ENCODE peak calls at places on chromosomes 7 and 10, in seven cellular contexts. One of them, this sample, is unnamed.

GRCh38 chr7:150435390-150436073 is 14.9 kb upstream of the GIMAP8 start:
- DNase-seq in IMR-90: no peak
- DNase-seq in mesendoderm: no peak
- DNase-seq in mesenchymal stem cell: no peak
- DNase-seq in H9: no peak
- DNase-seq in H1: no peak
- DNase-seq in trophoblast cell: no peak
- DNase-seq in this sample: no peak

GRCh38 chr10:44864042-44864436 is 47.1 kb upstream of the TMEM72 start:
- DNase-seq in IMR-90: no peak
- DNase-seq in mesendoderm: peak
- DNase-seq in mesenchymal stem cell: peak
- DNase-seq in H9: peak
- DNase-seq in H1: no peak
- DNase-seq in trophoblast cell: peak
- DNase-seq in this sample: peak

GRCh38 chr7:95950698-95951097 is 178.3 kb downstream of the DYNC1I1 start:
- DNase-seq in IMR-90: no peak
- DNase-seq in mesendoderm: no peak
- DNase-seq in mesenchymal stem cell: no peak
- DNase-seq in H9: no peak
- DNase-seq in H1: no peak
- DNase-seq in trophoblast cell: no peak
- DNase-seq in this sample: no peak

GRCh38 chr7:29866490-29866930 is 60.2 kb downstream of the WIPF3 start:
- DNase-seq in IMR-90: peak
- DNase-seq in mesendoderm: no peak
- DNase-seq in mesenchymal stem cell: no peak
- DNase-seq in H9: no peak
- DNase-seq in H1: no peak
- DNase-seq in trophoblast cell: no peak
- DNase-seq in this sample: no peak

GRCh38 chr7:65269150-65269856 is 104.4 kb upstream of the ZNF92 start:
- DNase-seq in IMR-90: peak
- DNase-seq in mesendoderm: peak
- DNase-seq in mesenchymal stem cell: peak
- DNase-seq in H9: peak
- DNase-seq in H1: peak
- DNase-seq in trophoblast cell: no peak
- DNase-seq in this sample: peak

GRCh38 chr10:119209050-119209735 is 1.8 kb downstream of the GRK5 start:
- DNase-seq in IMR-90: peak
- DNase-seq in mesendoderm: peak
- DNase-seq in mesenchymal stem cell: peak
- DNase-seq in H9: peak
- DNase-seq in H1: no peak
- DNase-seq in trophoblast cell: peak
- DNase-seq in this sample: peak

GRCh38 chr10:10196701-10197100 is 821.0 kb upstream of the CELF2 start:
- DNase-seq in IMR-90: no peak
- DNase-seq in mesendoderm: no peak
- DNase-seq in mesenchymal stem cell: no peak
- DNase-seq in H9: no peak
- DNase-seq in H1: no peak
- DNase-seq in trophoblast cell: no peak
- DNase-seq in this sample: no peak

GRCh38 chr10:129136074-129136473 is 331.0 kb upstream of the MGMT start:
- DNase-seq in IMR-90: no peak
- DNase-seq in mesendoderm: no peak
- DNase-seq in mesenchymal stem cell: no peak
- DNase-seq in H9: no peak
- DNase-seq in H1: no peak
- DNase-seq in trophoblast cell: no peak
- DNase-seq in this sample: no peak

GRCh38 chr7:134446446-134446845 is 12.5 kb downstream of the AKR1B1 start:
- DNase-seq in IMR-90: no peak
- DNase-seq in mesendoderm: no peak
- DNase-seq in mesenchymal stem cell: no peak
- DNase-seq in H9: no peak
- DNase-seq in H1: no peak
- DNase-seq in trophoblast cell: no peak
- DNase-seq in this sample: no peak

GRCh38 chr10:124827474-124827873 is 25.9 kb downstream of the ABRAXAS2 start:
- DNase-seq in IMR-90: peak
- DNase-seq in mesendoderm: peak
- DNase-seq in mesenchymal stem cell: peak
- DNase-seq in H9: no peak
- DNase-seq in H1: no peak
- DNase-seq in trophoblast cell: no peak
- DNase-seq in this sample: no peak

GRCh38 chr7:90346326-90347125 is at the start of gene GTPBP10:
- DNase-seq in IMR-90: peak
- DNase-seq in mesendoderm: peak
- DNase-seq in mesenchymal stem cell: peak
- DNase-seq in H9: peak
- DNase-seq in H1: peak
- DNase-seq in trophoblast cell: peak
- DNase-seq in this sample: peak

GRCh38 chr10:58807631-58808024 is 295.0 kb downstream of the BICC1 start:
- DNase-seq in IMR-90: peak
- DNase-seq in mesendoderm: no peak
- DNase-seq in mesenchymal stem cell: no peak
- DNase-seq in H9: no peak
- DNase-seq in H1: no peak
- DNase-seq in trophoblast cell: no peak
- DNase-seq in this sample: no peak

GRCh38 chr10:78557433-78557925 is 511.3 kb upstream of the ZMIZ1 start:
- DNase-seq in IMR-90: no peak
- DNase-seq in mesendoderm: no peak
- DNase-seq in mesenchymal stem cell: no peak
- DNase-seq in H9: no peak
- DNase-seq in H1: no peak
- DNase-seq in trophoblast cell: no peak
- DNase-seq in this sample: no peak

GRCh38 chr7:149866817-149867447 is 6.8 kb upstream of the ATP6V0E2 start:
- DNase-seq in IMR-90: peak
- DNase-seq in mesendoderm: no peak
- DNase-seq in mesenchymal stem cell: no peak
- DNase-seq in H9: no peak
- DNase-seq in H1: no peak
- DNase-seq in trophoblast cell: no peak
- DNase-seq in this sample: no peak

GRCh38 chr7:67105382-67105781 is 108.7 kb downstream of the TYW1 start:
- DNase-seq in IMR-90: peak
- DNase-seq in mesendoderm: no peak
- DNase-seq in mesenchymal stem cell: peak
- DNase-seq in H9: no peak
- DNase-seq in H1: no peak
- DNase-seq in trophoblast cell: no peak
- DNase-seq in this sample: no peak

GRCh38 chr7:31123317-31123716 is 71.2 kb downstream of the ADCYAP1R1 start:
- DNase-seq in IMR-90: no peak
- DNase-seq in mesendoderm: no peak
- DNase-seq in mesenchymal stem cell: no peak
- DNase-seq in H9: peak
- DNase-seq in H1: no peak
- DNase-seq in trophoblast cell: no peak
- DNase-seq in this sample: no peak

GRCh38 chr10:83991986-83992753 is 147.1 kb upstream of the GHITM start:
- DNase-seq in IMR-90: no peak
- DNase-seq in mesendoderm: peak
- DNase-seq in mesenchymal stem cell: peak
- DNase-seq in H9: peak
- DNase-seq in H1: peak
- DNase-seq in trophoblast cell: no peak
- DNase-seq in this sample: peak

GRCh38 chr10:78543749-78544446 is 510.2 kb downstream of the RPS24 start:
- DNase-seq in IMR-90: peak
- DNase-seq in mesendoderm: peak
- DNase-seq in mesenchymal stem cell: peak
- DNase-seq in H9: no peak
- DNase-seq in H1: no peak
- DNase-seq in trophoblast cell: no peak
- DNase-seq in this sample: no peak

GRCh38 chr10:97291357-97292096 is 910 bp downstream of the ARHGAP19 start:
- DNase-seq in IMR-90: no peak
- DNase-seq in mesendoderm: no peak
- DNase-seq in mesenchymal stem cell: no peak
- DNase-seq in H9: no peak
- DNase-seq in H1: no peak
- DNase-seq in trophoblast cell: peak
- DNase-seq in this sample: no peak

GRCh38 chr7:2681954-2682799 is 5.8 kb upstream of the AMZ1 start:
- DNase-seq in IMR-90: no peak
- DNase-seq in mesendoderm: no peak
- DNase-seq in mesenchymal stem cell: no peak
- DNase-seq in H9: no peak
- DNase-seq in H1: no peak
- DNase-seq in trophoblast cell: no peak
- DNase-seq in this sample: no peak

GRCh38 chr10:105644559-105644958 is 1003.5 kb downstream of the SORCS3 start:
- DNase-seq in IMR-90: no peak
- DNase-seq in mesendoderm: no peak
- DNase-seq in mesenchymal stem cell: no peak
- DNase-seq in H9: no peak
- DNase-seq in H1: no peak
- DNase-seq in trophoblast cell: no peak
- DNase-seq in this sample: no peak

GRCh38 chr10:99172130-99172738 is 63.4 kb downstream of the HPSE2 start:
- DNase-seq in IMR-90: peak
- DNase-seq in mesendoderm: peak
- DNase-seq in mesenchymal stem cell: peak
- DNase-seq in H9: peak
- DNase-seq in H1: peak
- DNase-seq in trophoblast cell: peak
- DNase-seq in this sample: peak

DNA sequence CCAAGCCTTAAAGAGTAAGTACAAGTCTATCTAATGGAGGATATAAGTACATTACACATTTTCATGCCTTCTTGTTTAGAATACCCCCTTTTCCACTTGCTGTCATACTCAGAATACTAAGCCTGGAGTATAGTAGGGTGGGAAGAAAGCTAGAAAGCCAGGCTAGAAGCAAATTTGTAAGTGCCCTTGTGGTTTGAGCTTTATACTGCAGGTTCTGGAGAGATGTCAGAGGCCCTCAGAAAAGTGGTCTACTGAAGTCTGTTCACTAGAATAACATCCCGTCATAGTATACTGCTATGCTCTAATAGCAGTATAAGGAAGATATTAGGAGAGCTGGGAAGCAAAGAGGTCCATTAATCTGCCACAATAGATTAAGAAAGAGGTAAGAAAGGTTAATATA is 62.7 kb downstream of the HPSE2 start:
- DNase-seq in IMR-90: no peak
- DNase-seq in mesendoderm: peak
- DNase-seq in mesenchymal stem cell: no peak
- DNase-seq in H9: no peak
- DNase-seq in H1: no peak
- DNase-seq in trophoblast cell: no peak
- DNase-seq in this sample: no peak
- H3K23ac ChIP-seq in IMR-90: no peak
- H3K23ac ChIP-seq in mesendoderm: no peak
- H3K23ac ChIP-seq in mesenchymal stem cell: no peak
- H3K23ac ChIP-seq in H9: no peak
- H3K23ac ChIP-seq in H1: no peak
- H3K23ac ChIP-seq in trophoblast cell: no peak
- H3K23ac ChIP-seq in this sample: no peak

DNA sequence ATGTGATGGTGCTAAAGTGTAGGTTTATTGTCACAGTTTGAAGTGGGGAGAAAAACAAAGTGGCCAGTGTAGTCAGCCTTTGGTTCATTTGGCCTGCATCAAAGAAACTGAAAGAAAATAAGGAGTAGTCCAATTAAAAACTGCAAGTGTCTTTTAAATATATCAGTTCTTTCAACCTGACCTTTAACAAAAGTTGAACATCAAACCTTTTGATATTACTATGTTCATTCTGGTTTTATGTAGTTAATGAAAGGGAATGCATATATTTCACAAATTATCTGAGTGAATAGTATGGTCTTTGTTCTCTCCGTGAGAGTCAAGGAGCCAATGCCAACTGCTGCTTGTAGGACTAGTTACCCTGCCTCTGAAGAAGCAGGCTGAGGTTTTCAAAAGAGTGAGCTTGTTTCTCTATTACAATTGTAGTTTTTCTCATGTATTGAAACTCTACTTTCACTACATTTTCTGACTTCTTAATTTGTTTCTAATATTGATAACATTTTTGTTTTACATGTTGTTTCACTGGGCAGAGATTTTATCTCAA is 1160.8 kb upstream of the LRRTM3 start:
- DNase-seq in IMR-90: no peak
- DNase-seq in mesendoderm: no peak
- DNase-seq in mesenchymal stem cell: no peak
- DNase-seq in H9: no peak
- DNase-seq in H1: no peak
- DNase-seq in trophoblast cell: no peak
- DNase-seq in this sample: no peak
- H2BK120ac ChIP-seq in IMR-90: no peak
- H2BK120ac ChIP-seq in mesendoderm: no peak
- H2BK120ac ChIP-seq in mesenchymal stem cell: no peak
- H2BK120ac ChIP-seq in H9: no peak
- H2BK120ac ChIP-seq in H1: no peak
- H2BK120ac ChIP-seq in trophoblast cell: no peak
- H2BK120ac ChIP-seq in this sample: no peak

GRCh38 chr10:339038-339391 is 203.8 kb downstream of the ZMYND11 start:
- DNase-seq in IMR-90: peak
- DNase-seq in mesendoderm: no peak
- DNase-seq in mesenchymal stem cell: no peak
- DNase-seq in H9: no peak
- DNase-seq in H1: no peak
- DNase-seq in trophoblast cell: no peak
- DNase-seq in this sample: no peak

GRCh38 chr10:335151-335800 is 200.0 kb downstream of the ZMYND11 start:
- DNase-seq in IMR-90: peak
- DNase-seq in mesendoderm: no peak
- DNase-seq in mesenchymal stem cell: peak
- DNase-seq in H9: no peak
- DNase-seq in H1: no peak
- DNase-seq in trophoblast cell: no peak
- DNase-seq in this sample: no peak

GRCh38 chr10:340646-341045 is 205.4 kb downstream of the ZMYND11 start:
- DNase-seq in IMR-90: no peak
- DNase-seq in mesendoderm: no peak
- DNase-seq in mesenchymal stem cell: no peak
- DNase-seq in H9: no peak
- DNase-seq in H1: no peak
- DNase-seq in trophoblast cell: no peak
- DNase-seq in this sample: no peak

GRCh38 chr10:338176-339037 is 203.2 kb downstream of the ZMYND11 start:
- DNase-seq in IMR-90: peak
- DNase-seq in mesendoderm: no peak
- DNase-seq in mesenchymal stem cell: no peak
- DNase-seq in H9: no peak
- DNase-seq in H1: no peak
- DNase-seq in trophoblast cell: no peak
- DNase-seq in this sample: no peak

GRCh38 chr10:336247-336646 is 201.0 kb downstream of the ZMYND11 start:
- DNase-seq in IMR-90: no peak
- DNase-seq in mesendoderm: no peak
- DNase-seq in mesenchymal stem cell: no peak
- DNase-seq in H9: no peak
- DNase-seq in H1: no peak
- DNase-seq in trophoblast cell: no peak
- DNase-seq in this sample: no peak
- H3K23ac ChIP-seq in IMR-90: no peak
- H3K23ac ChIP-seq in mesendoderm: no peak
- H3K23ac ChIP-seq in mesenchymal stem cell: no peak
- H3K23ac ChIP-seq in H9: no peak
- H3K23ac ChIP-seq in H1: no peak
- H3K23ac ChIP-seq in trophoblast cell: no peak
- H3K23ac ChIP-seq in this sample: no peak

GRCh38 chr10:86344714-86345161 is 21.9 kb downstream of the GRID1 start:
- DNase-seq in IMR-90: no peak
- DNase-seq in mesendoderm: no peak
- DNase-seq in mesenchymal stem cell: no peak
- DNase-seq in H9: no peak
- DNase-seq in H1: no peak
- DNase-seq in trophoblast cell: no peak
- DNase-seq in this sample: no peak
- H2BK120ac ChIP-seq in IMR-90: no peak
- H2BK120ac ChIP-seq in mesendoderm: no peak
- H2BK120ac ChIP-seq in mesenchymal stem cell: no peak
- H2BK120ac ChIP-seq in H9: no peak
- H2BK120ac ChIP-seq in H1: no peak
- H2BK120ac ChIP-seq in trophoblast cell: no peak
- H2BK120ac ChIP-seq in this sample: no peak

This sample was measured in neuronal stem cell.